ENCODE peak calls at places on chromosomes 5 and 9, in seven cellular contexts. O is IMR-90; U is NCI-H774; X is fibroblast of the conjunctiva; V is NCI-H226; H is activated T-cell treated with anti-CD3 and anti-CD28 coated beads, Interleukin-2, amount 50 U/mL, for 4 hours; R is left cardiac atrium. N is an unnamed sample.
A peak's percentile ranks its signal among the peaks of the same experiment; 100 is the strongest.

GRCh38 chr5:82106806-82107205 is 135.0 kb downstream of the ATG10 start:
- DNase-seq in R (no peak), O (no peak), H (no peak), U (no peak), V (no peak), X (peak; percentile 9), N (no peak)

GRCh38 chr5:180866985-180867384 is 5.9 kb upstream of the ZFP62 start:
- DNase-seq in H (no peak), U (no peak), V (no peak), R (no peak), O (no peak), X (no peak), N (no peak)

GRCh38 chr9:93264338-93265125 is 80.6 kb downstream of the WNK2 start:
- DNase-seq in R (no peak), O (no peak), U (no peak), V (no peak), X (no peak), H (no peak), N (no peak)

GRCh38 chr9:121240394-121241145 is 27.4 kb upstream of the GSN start:
- DNase-seq in X (peak; percentile 35), V (no peak), H (no peak), U (no peak), R (no peak), O (peak; percentile 42), N (no peak)

GRCh38 chr5:126098330-126099017 is 324.7 kb upstream of the GRAMD2B start:
- DNase-seq in U (no peak), V (peak; percentile 31), O (peak; percentile 66), X (no peak), R (no peak), H (no peak), N (no peak)

GRCh38 chr9:36424289-36425055 is 24.4 kb upstream of the RNF38 start:
- DNase-seq in R (no peak), X (no peak), O (no peak), V (no peak), U (no peak), H (no peak), N (no peak)

GRCh38 chr5:10761842-10762165 is 770 bp upstream of the DAP start:
- DNase-seq in X (no peak), O (peak; percentile 15), H (no peak), R (peak; percentile 60), V (no peak), U (no peak), N (no peak)

GRCh38 chr9:97593960-97594359 is 39.2 kb downstream of the TSTD2 start:
- DNase-seq in X (no peak), O (peak; percentile 12), U (no peak), H (no peak), R (no peak), V (peak; percentile 18), N (no peak)

GRCh38 chr9:137027369-137028012 is 546 bp downstream of the ABCA2 start:
- DNase-seq in X (no peak), R (no peak), U (no peak), V (no peak), O (peak; percentile 6), H (no peak), N (no peak)

GRCh38 chr9:91486699-91487497 is 63.3 kb upstream of the NFIL3 start:
- DNase-seq in U (no peak), R (peak; percentile 31), O (peak; percentile 68), V (no peak), X (no peak), H (no peak), N (no peak)

GRCh38 chr5:159805021-159805420 is 111.3 kb upstream of the ADRA1B start:
- DNase-seq in O (no peak), H (no peak), U (no peak), V (no peak), X (peak; percentile 70), R (peak; percentile 41), N (no peak)

GRCh38 chr9:94717656-94718225 is 8.8 kb upstream of the AOPEP start:
- DNase-seq in X (no peak), V (no peak), R (no peak), U (no peak), H (no peak), O (peak; percentile 54), N (no peak)